ENCODE peak calls at places on chromosome 2, in five cellular contexts. I is mesendoderm, Y is AG09309, C is foreskin fibroblast, B is coronary artery. Z is an unnamed sample.

GRCh38 chr2:30722936-30723725 is 84.1 kb downstream of the CAPN13 start:
- DNase-seq in Y (no peak), I (no peak), B (peak; percentile 33), C (no peak), Z (no peak)

GRCh38 chr2:173680574-173680973 is 284.6 kb downstream of the SP3 start:
- DNase-seq in B (no peak), Y (no peak), C (peak; percentile 29), I (no peak), Z (no peak)

GRCh38 chr2:171390941-171391516 is 42.8 kb downstream of the METTL8 start:
- DNase-seq in Y (peak; percentile 37), I (no peak), C (peak; percentile 82), B (no peak), Z (no peak)

GRCh38 chr2:19855528-19856431 is 46.0 kb downstream of the TTC32 start:
- DNase-seq in I (no peak), B (no peak), Y (no peak), C (no peak), Z (no peak)

GRCh38 chr2:239355139-239355538 is 45.7 kb downstream of the HDAC4 start:
- DNase-seq in Y (no peak), I (no peak), B (no peak), C (peak; percentile 53), Z (no peak)

GRCh38 chr2:890791-891190 is 59.9 kb upstream of the SNTG2 start:
- DNase-seq in Y (peak; percentile 52), B (no peak), I (no peak), C (peak; percentile 95), Z (no peak)

GRCh38 chr2:152925540-152926448 is 207.4 kb downstream of the ARL6IP6 start:
- DNase-seq in B (no peak), C (no peak), Y (no peak), I (peak; percentile 95), Z (peak; percentile 62)

GRCh38 chr2:238939074-238939473 is 91.2 kb downstream of the TWIST2 start:
- DNase-seq in B (peak; percentile 75), C (peak; percentile 83), Y (peak; percentile 79), I (no peak), Z (no peak)

GRCh38 chr2:74399785-74400184 is 19.7 kb upstream of the DCTN1 start:
- DNase-seq in I (peak; percentile 52), Y (no peak), C (peak; percentile 67), B (no peak), Z (peak; percentile 46)

GRCh38 chr2:177348735-177349693 is 43.6 kb upstream of the AGPS start:
- DNase-seq in Y (no peak), C (no peak), I (no peak), B (no peak), Z (no peak)

GRCh38 chr2:100292022-100292580 is 30.2 kb downstream of the LONRF2 start:
- DNase-seq in I (peak; percentile 96), C (peak; percentile 50), Y (peak; percentile 55), B (no peak), Z (peak; percentile 26)

GRCh38 chr2:139529045-139529444 is 748.9 kb upstream of the NXPH2 start:
- DNase-seq in C (no peak), I (peak; percentile 71), Y (no peak), B (no peak), Z (peak; percentile 27)

GRCh38 chr2:95262896-95263542 is 11.2 kb upstream of the PROM2 start:
- DNase-seq in C (no peak), Y (no peak), B (no peak), I (no peak), Z (no peak)

GRCh38 chr2:127437781-127438726 is 19.8 kb downstream of the PROC start:
- DNase-seq in B (no peak), Y (no peak), C (no peak), I (peak; percentile 50), Z (no peak)

GRCh38 chr2:185475868-185476267 is 262.7 kb upstream of the FSIP2 start:
- DNase-seq in C (no peak), I (peak; percentile 62), Y (no peak), B (no peak), Z (no peak)

GRCh38 chr2:228974169-228974568 is 296.9 kb downstream of the PID1 start:
- DNase-seq in B (no peak), I (no peak), Y (no peak), C (no peak), Z (no peak)

GRCh38 chr2:196131384-196131861 is 40.0 kb downstream of the STK17B start:
- DNase-seq in Y (no peak), C (peak; percentile 42), B (no peak), I (peak; percentile 79), Z (peak; percentile 27)

GRCh38 chr2:195520671-195521155 is 136.3 kb upstream of the SLC39A10 start:
- DNase-seq in I (peak; percentile 73), C (peak; percentile 75), Y (peak; percentile 73), B (no peak), Z (peak; percentile 80)

GRCh38 chr2:33215299-33215698 is 261.1 kb upstream of the RASGRP3 start:
- DNase-seq in B (peak; percentile 78), Y (peak; percentile 96), C (peak; percentile 89), I (no peak), Z (peak; percentile 86)

GRCh38 chr2:214856116-214856515 is 46.6 kb upstream of the BARD1 start:
- DNase-seq in C (peak; percentile 2), I (peak; percentile 25), Y (peak; percentile 14), B (no peak), Z (no peak)

GRCh38 chr2:170228429-170228828 is 50.5 kb downstream of the MYO3B start:
- DNase-seq in Y (no peak), C (no peak), I (no peak), B (no peak), Z (no peak)

GRCh38 chr2:170229125-170229524 is 51.2 kb downstream of the MYO3B start:
- DNase-seq in I (no peak), C (no peak), Y (no peak), B (no peak), Z (peak; percentile 49)

GRCh38 chr2:170226216-170226615 is 48.3 kb downstream of the MYO3B start:
- DNase-seq in B (no peak), Y (no peak), I (no peak), C (no peak), Z (no peak)

GRCh38 chr2:170227467-170228075 is 49.6 kb downstream of the MYO3B start:
- DNase-seq in I (no peak), C (no peak), Y (no peak), B (no peak), Z (no peak)

DNA sequence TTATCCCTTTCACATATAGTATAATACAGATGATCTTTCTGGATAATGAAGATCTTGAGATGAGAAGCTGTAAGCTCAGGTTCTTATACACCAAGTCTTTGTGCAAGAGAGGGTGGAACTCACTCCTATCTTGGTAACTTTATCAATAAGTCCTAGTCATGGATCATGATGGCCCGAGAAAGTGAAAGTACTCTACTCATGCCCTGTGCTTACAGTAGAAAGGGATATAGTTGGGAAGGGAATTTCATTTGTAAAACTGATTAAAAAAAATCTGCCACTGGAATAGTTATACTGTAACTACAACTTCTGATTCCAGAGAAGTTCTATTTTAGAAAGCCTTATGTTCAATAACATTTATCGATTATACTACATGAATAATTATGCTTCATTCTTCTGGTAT is 51.8 kb downstream of the MYO3B start:
- DNase-seq in Y (no peak), B (no peak), C (no peak), I (no peak), Z (no peak)
- H3K4me3 ChIP-seq in Y (no peak overlapping the region), B (no peak overlapping the region), C (no peak overlapping the region), I (no peak overlapping the region), Z (no peak overlapping the region)

GRCh38 chr2:36675579-36675978 is 20.9 kb upstream of the VIT start:
- DNase-seq in Y (no peak), I (no peak), B (no peak), C (no peak), Z (no peak)
- H3K4me3 ChIP-seq in Y (no peak overlapping the region), I (no peak overlapping the region), B (no peak overlapping the region), C (no peak overlapping the region), Z (no peak overlapping the region)

DNA sequence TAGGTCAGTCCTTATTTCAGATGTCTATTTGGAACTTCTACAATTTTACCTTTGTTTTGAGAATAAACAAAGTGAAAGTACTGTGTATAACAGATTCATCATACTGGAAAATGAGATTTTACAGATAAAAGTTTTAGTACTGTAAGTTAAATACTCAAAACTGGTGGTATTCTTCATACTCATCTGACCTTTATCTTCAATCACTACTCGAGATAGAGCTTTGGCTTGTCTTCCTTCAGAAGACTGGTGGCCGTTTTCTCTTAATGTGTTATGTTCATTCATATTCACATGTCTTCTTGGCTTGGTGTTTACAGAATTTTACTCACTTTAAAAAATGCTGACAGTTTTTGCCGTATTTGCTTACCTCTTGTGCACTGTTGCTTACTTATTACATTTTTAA is 2.1 kb downstream of the SPOPL start:
- DNase-seq in I (no peak), C (no peak), Y (no peak), B (no peak), Z (no peak)
- H3K4me3 ChIP-seq in I (no peak overlapping the region), C (peak overlapping the region; percentile 87), Y (no peak overlapping the region), B (peak overlapping the region; percentile 92), Z (peak overlapping the region; percentile 89)

GRCh38 chr2:48755473-48755872 is at the start of gene LHCGR:
- DNase-seq in B (no peak), Y (no peak), I (peak; percentile 40), C (peak; percentile 9), Z (peak; percentile 41)
- H3K4me3 ChIP-seq in B (peak within 1 kb of the TSS; percentile 55), Y (no peak within 1 kb of the TSS), I (peak within 1 kb of the TSS; percentile 22), C (no peak within 1 kb of the TSS), Z (peak within 1 kb of the TSS; percentile 2)

GRCh38 chr2:101823849-101824248 is 126.3 kb downstream of the MAP4K4 start:
- DNase-seq in B (no peak), Y (no peak), I (no peak), C (peak; percentile 81), Z (no peak)
- H3K4me3 ChIP-seq in B (no peak overlapping the region), Y (no peak overlapping the region), I (no peak overlapping the region), C (no peak overlapping the region), Z (no peak overlapping the region)

DNA sequence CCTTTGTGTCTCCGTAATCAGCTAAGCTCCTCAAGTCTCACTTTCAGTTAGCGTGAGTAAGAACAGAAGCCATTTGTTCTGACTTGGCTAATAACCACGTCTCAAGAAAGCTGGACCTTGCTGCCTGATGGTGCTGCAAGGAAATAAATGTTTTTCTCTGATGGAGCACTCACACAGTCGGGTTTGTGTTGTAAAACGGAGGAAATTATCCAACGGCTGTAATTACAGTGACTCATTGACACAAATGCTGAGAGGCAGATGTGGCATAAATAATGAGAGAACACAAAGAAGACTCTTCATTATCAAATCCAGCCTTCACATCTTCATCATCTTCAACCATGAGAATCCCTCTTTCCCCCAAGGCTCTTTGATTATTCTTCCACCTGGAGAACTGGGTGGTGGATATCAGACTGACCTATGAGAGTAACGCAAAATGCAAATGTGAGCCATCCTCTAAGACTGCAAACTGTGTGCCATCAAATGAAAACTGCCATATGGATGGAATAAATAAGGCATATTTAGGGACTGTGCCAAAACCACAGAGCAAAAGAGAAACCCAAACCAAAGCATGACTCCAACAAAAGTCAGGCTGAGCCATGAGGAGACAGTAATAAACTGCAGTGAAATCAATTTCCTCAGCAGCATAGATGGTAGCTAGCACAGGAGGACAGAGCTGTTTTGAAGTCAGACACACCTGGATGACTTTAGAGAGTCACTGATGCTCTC is 252.5 kb downstream of the RND3 start:
- DNase-seq in C (peak; percentile 95), Y (peak; percentile 88), I (no peak), B (no peak), Z (no peak)
- H3K4me3 ChIP-seq in C (peak overlapping the region; percentile 41), Y (peak overlapping the region; percentile 13), I (no peak overlapping the region), B (peak overlapping the region; percentile 4), Z (no peak overlapping the region)

GRCh38 chr2:226118471-226119429 is 680.9 kb downstream of the IRS1 start:
- DNase-seq in I (no peak), C (peak; percentile 95), B (no peak), Y (peak; percentile 86), Z (no peak)
- H3K4me3 ChIP-seq in I (no peak overlapping the region), C (peak overlapping the region; percentile 44), B (peak overlapping the region; percentile 62), Y (peak overlapping the region; percentile 2), Z (no peak overlapping the region)